ENCODE peak calls at places on chromosomes 6 and 20, in eight cellular contexts. One of them, this sample, is unnamed.

GRCh38 chr6:144285798-144286502 is 815 bp downstream of the UTRN start:
- DNase-seq in stimulated activated CD4-positive, alpha-beta T cell treated with anti-CD3 and anti-CD28 coated beads, Interleukin-15, amount 100 ng/mL, for 1 hour: peak
- DNase-seq in nephron progenitor cell: peak
- DNase-seq in islet precursor cell: peak
- DNase-seq in pancreas: peak
- DNase-seq in NCI-H69: peak
- DNase-seq in occipital lobe: peak
- DNase-seq in fibroblast of mammary gland: peak
- DNase-seq in this sample: peak

GRCh38 chr20:36070451-36070850 is 84.1 kb upstream of the EPB41L1 start:
- DNase-seq in stimulated activated CD4-positive, alpha-beta T cell treated with anti-CD3 and anti-CD28 coated beads, Interleukin-15, amount 100 ng/mL, for 1 hour: no peak
- DNase-seq in nephron progenitor cell: peak
- DNase-seq in islet precursor cell: peak
- DNase-seq in pancreas: no peak
- DNase-seq in NCI-H69: peak
- DNase-seq in occipital lobe: no peak
- DNase-seq in fibroblast of mammary gland: no peak
- DNase-seq in this sample: peak

GRCh38 chr6:75118925-75119515 is 86.8 kb downstream of the COL12A1 start:
- DNase-seq in stimulated activated CD4-positive, alpha-beta T cell treated with anti-CD3 and anti-CD28 coated beads, Interleukin-15, amount 100 ng/mL, for 1 hour: no peak
- DNase-seq in nephron progenitor cell: no peak
- DNase-seq in islet precursor cell: no peak
- DNase-seq in pancreas: no peak
- DNase-seq in NCI-H69: no peak
- DNase-seq in occipital lobe: no peak
- DNase-seq in fibroblast of mammary gland: no peak
- DNase-seq in this sample: no peak

GRCh38 chr6:44918893-44919292 is 409.2 kb upstream of the RUNX2 start:
- DNase-seq in stimulated activated CD4-positive, alpha-beta T cell treated with anti-CD3 and anti-CD28 coated beads, Interleukin-15, amount 100 ng/mL, for 1 hour: no peak
- DNase-seq in nephron progenitor cell: no peak
- DNase-seq in islet precursor cell: no peak
- DNase-seq in pancreas: no peak
- DNase-seq in NCI-H69: peak
- DNase-seq in occipital lobe: no peak
- DNase-seq in fibroblast of mammary gland: no peak
- DNase-seq in this sample: no peak

GRCh38 chr6:165725201-165725600 is 62.2 kb upstream of the PDE10A start:
- DNase-seq in stimulated activated CD4-positive, alpha-beta T cell treated with anti-CD3 and anti-CD28 coated beads, Interleukin-15, amount 100 ng/mL, for 1 hour: no peak
- DNase-seq in nephron progenitor cell: no peak
- DNase-seq in islet precursor cell: no peak
- DNase-seq in pancreas: no peak
- DNase-seq in NCI-H69: no peak
- DNase-seq in occipital lobe: no peak
- DNase-seq in fibroblast of mammary gland: no peak
- DNase-seq in this sample: no peak

GRCh38 chr20:21936261-21936660 is 230.8 kb downstream of the PAX1 start:
- DNase-seq in stimulated activated CD4-positive, alpha-beta T cell treated with anti-CD3 and anti-CD28 coated beads, Interleukin-15, amount 100 ng/mL, for 1 hour: no peak
- DNase-seq in nephron progenitor cell: no peak
- DNase-seq in islet precursor cell: no peak
- DNase-seq in pancreas: no peak
- DNase-seq in NCI-H69: peak
- DNase-seq in occipital lobe: no peak
- DNase-seq in fibroblast of mammary gland: no peak
- DNase-seq in this sample: no peak

GRCh38 chr20:21609221-21609620 is 95.4 kb upstream of the NKX2-2 start:
- DNase-seq in stimulated activated CD4-positive, alpha-beta T cell treated with anti-CD3 and anti-CD28 coated beads, Interleukin-15, amount 100 ng/mL, for 1 hour: no peak
- DNase-seq in nephron progenitor cell: no peak
- DNase-seq in islet precursor cell: peak
- DNase-seq in pancreas: no peak
- DNase-seq in NCI-H69: peak
- DNase-seq in occipital lobe: peak
- DNase-seq in fibroblast of mammary gland: no peak
- DNase-seq in this sample: peak

GRCh38 chr20:62766716-62767115 is 29.6 kb upstream of the MRGBP start:
- DNase-seq in stimulated activated CD4-positive, alpha-beta T cell treated with anti-CD3 and anti-CD28 coated beads, Interleukin-15, amount 100 ng/mL, for 1 hour: no peak
- DNase-seq in nephron progenitor cell: no peak
- DNase-seq in islet precursor cell: no peak
- DNase-seq in pancreas: no peak
- DNase-seq in NCI-H69: peak
- DNase-seq in occipital lobe: no peak
- DNase-seq in fibroblast of mammary gland: no peak
- DNase-seq in this sample: no peak

This sample was measured in astrocyte of the hippocampus.